ENCODE peak calls at places on chromosomes 4 and X, in five cellular contexts. B is A549, Q is adrenal gland, Z is stomach, R is IMR-90. J is an unnamed sample.

GRCh38 chr4:57078685-57079521 is 31.3 kb downstream of the IGFBP7 start:
- DNase-seq in B (peak; percentile 55), Q (no peak), Z (no peak), R (no peak), J (no peak)

GRCh38 chr4:1718095-1718850 is 2.9 kb downstream of the TMEM129 start:
- DNase-seq in B (no peak), Q (no peak), Z (peak; percentile 82), R (no peak), J (no peak)

GRCh38 chr4:120078216-120078615 is 11.6 kb upstream of the MAD2L1 start:
- DNase-seq in B (no peak), Q (no peak), Z (no peak), R (no peak), J (no peak)

GRCh38 chr4:151717271-151717670 is 43.5 kb downstream of the GATB start:
- DNase-seq in B (no peak), Q (no peak), Z (no peak), R (no peak), J (no peak)

GRCh38 chrX:40504801-40505605 is 75.8 kb upstream of the ATP6AP2 start:
- DNase-seq in B (no peak), Q (no peak), Z (no peak), R (peak; percentile 86), J (no peak)

GRCh38 chr4:162727232-162727631 is 439.5 kb downstream of the NAF1 start:
- DNase-seq in B (peak; percentile 0), Q (no peak), Z (peak; percentile 26), R (no peak), J (no peak)

GRCh38 chrX:68699960-68700746 is 52.7 kb downstream of the STARD8 start:
- DNase-seq in B (no peak), Q (no peak), Z (no peak), R (peak; percentile 55), J (no peak)

GRCh38 chr4:94256833-94257232 is 49.2 kb downstream of the SMARCAD1 start:
- DNase-seq in B (peak; percentile 7), Q (no peak), Z (no peak), R (peak; percentile 7), J (no peak)

GRCh38 chr4:95540227-95540626 is 8.5 kb downstream of the UNC5C start:
- DNase-seq in B (no peak), Q (no peak), Z (no peak), R (no peak), J (no peak)

GRCh38 chrX:150062292-150063137 is 124.2 kb upstream of the EOLA2 start:
- DNase-seq in B (peak; percentile 13), Q (peak; percentile 33), Z (no peak), R (peak; percentile 69), J (no peak)

GRCh38 chrX:20056704-20057103 is 60.0 kb downstream of the MAP7D2 start:
- DNase-seq in B (no peak), Q (no peak), Z (no peak), R (peak; percentile 41), J (no peak)

GRCh38 chr4:123452585-123452984 is 56.0 kb downstream of the SPRY1 start:
- DNase-seq in B (peak; percentile 11), Q (peak; percentile 87), Z (peak; percentile 34), R (peak; percentile 98), J (no peak)

GRCh38 chrX:130173190-130173895 is 1.6 kb downstream of the RAB33A start:
- DNase-seq in B (no peak), Q (peak; percentile 73), Z (no peak), R (peak; percentile 91), J (no peak)

GRCh38 chrX:154549766-154550165 is 2.3 kb downstream of the IKBKG start:
- DNase-seq in B (no peak), Q (no peak), Z (no peak), R (peak; percentile 77), J (no peak)

GRCh38 chr4:148026022-148026421 is 294.1 kb downstream of the ARHGAP10 start:
- DNase-seq in B (no peak), Q (no peak), Z (no peak), R (peak; percentile 93), J (no peak)

GRCh38 chr4:112520598-112521122 is 4.7 kb upstream of the NEUROG2 start:
- DNase-seq in B (no peak), Q (no peak), Z (no peak), R (no peak), J (no peak)

GRCh38 chr4:139528377-139529005 is 27.5 kb downstream of the SETD7 start:
- DNase-seq in B (no peak), Q (no peak), Z (peak; percentile 45), R (peak; percentile 96), J (no peak)

GRCh38 chrX:38803609-38804480 is 2.6 kb downstream of the MID1IP1 start:
- DNase-seq in B (peak; percentile 92), Q (peak; percentile 86), Z (peak; percentile 87), R (peak; percentile 34), J (peak; percentile 88)

GRCh38 chrX:38803286-38803608 is 2.0 kb downstream of the MID1IP1 start:
- DNase-seq in B (no peak), Q (no peak), Z (no peak), R (no peak), J (no peak)

GRCh38 chrX:38798956-38799355 is 2.3 kb upstream of the MID1IP1 start:
- DNase-seq in B (no peak), Q (no peak), Z (no peak), R (peak; percentile 72), J (no peak)

GRCh38 chrX:38799995-38800394 is 1.3 kb upstream of the MID1IP1 start:
- DNase-seq in B (peak; percentile 33), Q (no peak), Z (no peak), R (no peak), J (no peak)

DNA sequence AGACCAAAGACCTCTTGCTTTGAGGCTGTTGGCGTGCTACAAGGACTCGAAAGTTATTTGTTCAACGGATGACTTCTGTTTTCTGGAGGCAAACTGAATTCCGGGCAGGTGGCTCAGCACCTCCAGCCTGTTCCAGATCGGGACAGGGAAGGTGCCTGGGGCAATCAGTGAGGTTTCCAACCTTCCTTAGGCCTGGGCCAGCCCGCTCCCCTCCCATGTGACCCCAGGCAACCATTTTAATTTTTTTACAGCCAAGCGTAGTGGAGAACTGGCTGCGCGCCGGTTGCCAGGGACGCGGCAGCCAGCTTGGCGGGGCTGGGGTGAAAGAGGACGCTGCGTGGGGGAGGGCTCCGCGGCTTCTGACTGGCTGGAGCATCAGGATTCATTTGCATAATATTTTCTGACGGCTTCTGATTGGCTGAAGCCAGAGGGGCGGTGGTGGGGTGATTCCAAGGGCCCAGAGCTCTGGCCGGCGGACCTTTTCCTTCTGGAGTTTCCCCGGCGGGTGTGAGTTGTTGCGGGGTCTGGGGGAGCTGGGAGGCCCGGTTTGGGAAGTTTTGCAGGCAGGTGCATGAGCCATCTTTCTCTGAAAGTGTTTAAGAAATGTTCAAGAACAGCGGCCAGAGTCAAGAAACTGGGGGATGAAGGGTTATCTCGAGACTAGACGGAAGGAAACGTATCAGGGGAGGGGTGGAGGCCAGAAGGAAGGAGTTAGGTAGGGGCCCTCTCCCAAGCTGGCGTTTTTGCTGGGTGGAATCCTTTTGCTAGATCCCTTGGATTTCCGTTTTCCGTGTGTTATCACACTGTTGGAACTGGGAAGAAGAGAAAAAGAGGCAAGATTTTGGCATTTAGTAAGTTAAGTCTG is at the start of gene MID1IP1:
- DNase-seq in B (peak; percentile 93), Q (peak; percentile 94), Z (peak; percentile 88), R (peak; percentile 89), J (peak; percentile 91)
- TF ChIP-seq POLR2A in B (no peak), Q (peak; percentile 80), Z (no peak), R (peak; percentile 60), J (no peak)

DNA sequence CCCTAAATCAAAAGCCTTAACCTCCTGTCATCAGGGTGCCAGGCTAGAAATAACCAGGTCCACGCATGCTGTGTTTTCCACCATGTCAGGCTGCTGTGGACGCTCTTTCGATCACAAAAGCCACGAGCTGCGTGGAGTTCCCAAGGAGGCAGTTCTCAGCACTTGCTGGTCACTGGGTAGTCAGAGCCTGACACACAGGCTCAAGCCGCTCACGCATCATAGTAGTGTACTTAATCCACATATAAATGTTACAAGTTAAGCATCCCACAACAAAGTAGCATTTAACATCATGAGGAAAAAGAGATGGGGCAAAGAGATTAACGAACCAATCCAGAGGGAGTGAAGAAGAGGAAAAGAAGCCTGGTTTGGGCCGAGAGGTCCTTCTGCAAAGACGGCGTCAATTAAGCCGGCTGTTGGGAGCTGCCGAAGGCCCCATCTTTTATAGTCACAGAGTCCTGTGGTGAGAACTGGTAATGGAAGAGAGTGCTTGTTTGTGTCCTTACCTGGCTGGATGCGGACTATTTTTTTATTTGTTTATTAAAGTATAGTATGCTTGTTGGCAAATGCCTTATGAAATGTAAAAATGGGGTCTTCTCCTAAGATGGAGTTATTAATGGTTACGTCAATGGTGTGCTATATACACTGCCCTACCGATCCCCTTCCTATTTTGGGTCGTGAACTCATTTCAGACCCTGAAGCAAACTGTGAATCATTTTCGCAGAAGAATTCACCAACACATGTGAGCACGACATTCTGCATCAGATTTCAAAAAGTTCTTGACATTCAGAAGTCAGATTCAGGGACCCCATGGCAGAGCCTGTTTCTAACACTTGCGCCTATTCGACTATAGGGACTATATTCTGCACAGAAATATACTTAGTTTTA is 675 bp downstream of the PRIMPOL start:
- DNase-seq in B (peak; percentile 29), Q (peak; percentile 43), Z (no peak), R (peak; percentile 65), J (no peak)
- TF ChIP-seq POLR2A in B (no peak), Q (no peak), Z (no peak), R (no peak), J (no peak)

GRCh38 chrX:18674788-18675735 is 3.2 kb upstream of the RS1 start:
- DNase-seq in B (peak; percentile 77), Q (peak; percentile 73), Z (peak; percentile 74), R (peak; percentile 54), J (peak; percentile 82)
- TF ChIP-seq POLR2A in B (peak; percentile 23), Q (peak; percentile 29), Z (no peak), R (no peak), J (no peak)

GRCh38 chr4:118281611-118282442 is 71.0 kb downstream of the PRSS12 start:
- DNase-seq in B (no peak), Q (no peak), Z (no peak), R (peak; percentile 63), J (no peak)
- TF ChIP-seq POLR2A in B (no peak), Q (no peak), Z (no peak), R (peak; percentile 26), J (no peak)

GRCh38 chr4:146776691-146777090 is 138.0 kb downstream of the POU4F2 start:
- DNase-seq in B (no peak), Q (no peak), Z (no peak), R (no peak), J (peak; percentile 40)
- TF ChIP-seq POLR2A in B (no peak), Q (no peak), Z (no peak), R (no peak), J (no peak)